ENCODE peak calls at places on chromosomes 13 and 19, in seven cellular contexts. X is WTC11; H is DND-41; Z is psoas muscle; W is activated CD8-positive, alpha-beta T cell treated with anti-CD3 and anti-CD28 coated beads for 36 hours; K is mesothelial cell of epicardium; L is BE2C. B is an unnamed sample.

GRCh38 chr13:113764793-113765190 is 5.8 kb downstream of the TMEM255B start:
- DNase-seq in X (no peak), H (no peak), Z (no peak), W (no peak), K (no peak), L (no peak), B (no peak)

GRCh38 chr13:41581884-41582547 is 124.7 kb downstream of the RGCC start:
- DNase-seq in X (no peak), H (no peak), Z (no peak), W (no peak), K (no peak), L (no peak), B (no peak)

GRCh38 chr19:44925114-44925891 is 10.9 kb downstream of the APOC1 start:
- DNase-seq in X (no peak), H (no peak), Z (peak; percentile 84), W (no peak), K (no peak), L (no peak), B (no peak)

GRCh38 chr13:69571606-69572323 is 535.9 kb upstream of the ATXN8OS start:
- DNase-seq in X (no peak), H (no peak), Z (no peak), W (no peak), K (no peak), L (no peak), B (no peak)

GRCh38 chr19:33490041-33490451 is 31.5 kb downstream of the PEPD start:
- DNase-seq in X (no peak), H (no peak), Z (no peak), W (no peak), K (no peak), L (no peak), B (no peak)

GRCh38 chr13:99363949-99364348 is 56.8 kb upstream of the GPR183 start:
- DNase-seq in X (no peak), H (no peak), Z (no peak), W (no peak), K (no peak), L (no peak), B (no peak)

GRCh38 chr19:42076375-42076944 is 494 bp downstream of the ZNF574 start:
- DNase-seq in X (peak; percentile 65), H (peak; percentile 69), Z (no peak), W (no peak), K (peak; percentile 43), L (no peak), B (no peak)

GRCh38 chr19:48600679-48601382 is 5.7 kb upstream of the SPACA4 start:
- DNase-seq in X (no peak), H (no peak), Z (no peak), W (no peak), K (no peak), L (no peak), B (no peak)

GRCh38 chr19:35117017-35117570 is 1.5 kb downstream of the FXYD3 start:
- DNase-seq in X (no peak), H (no peak), Z (no peak), W (no peak), K (no peak), L (no peak), B (no peak)

GRCh38 chr13:53338760-53339159 is 310.1 kb downstream of the OLFM4 start:
- DNase-seq in X (no peak), H (no peak), Z (no peak), W (no peak), K (no peak), L (no peak), B (no peak)
- TF ChIP-seq CTCF in X (no peak), H (peak; percentile 31), Z (no peak), W (no peak), K (peak; percentile 29), L (peak; percentile 26), B (no peak)

DNA sequence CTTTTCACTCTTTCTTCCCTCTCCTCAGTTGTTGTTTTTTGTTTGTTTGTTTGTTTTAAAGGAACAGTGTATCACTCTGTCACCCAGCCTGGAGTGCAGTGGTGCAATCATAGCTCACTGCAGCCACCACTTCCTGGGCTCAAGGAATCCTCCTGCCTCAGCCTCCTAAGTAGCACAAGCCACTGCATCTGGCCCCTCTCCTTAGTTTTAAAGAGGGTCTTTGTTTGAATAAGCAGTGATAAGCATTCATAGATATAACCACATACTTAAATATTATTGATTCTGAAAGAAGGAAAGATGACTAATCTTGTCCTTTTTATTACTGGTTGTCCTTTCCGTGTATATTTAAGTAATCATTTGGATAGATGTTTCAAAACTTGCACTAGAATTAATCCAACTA is 26.7 kb downstream of the ERCC5 start:
- DNase-seq in X (no peak), H (no peak), Z (no peak), W (no peak), K (no peak), L (no peak), B (no peak)
- TF ChIP-seq CTCF in X (no peak), H (no peak), Z (no peak), W (no peak), K (no peak), L (no peak), B (no peak)

DNA sequence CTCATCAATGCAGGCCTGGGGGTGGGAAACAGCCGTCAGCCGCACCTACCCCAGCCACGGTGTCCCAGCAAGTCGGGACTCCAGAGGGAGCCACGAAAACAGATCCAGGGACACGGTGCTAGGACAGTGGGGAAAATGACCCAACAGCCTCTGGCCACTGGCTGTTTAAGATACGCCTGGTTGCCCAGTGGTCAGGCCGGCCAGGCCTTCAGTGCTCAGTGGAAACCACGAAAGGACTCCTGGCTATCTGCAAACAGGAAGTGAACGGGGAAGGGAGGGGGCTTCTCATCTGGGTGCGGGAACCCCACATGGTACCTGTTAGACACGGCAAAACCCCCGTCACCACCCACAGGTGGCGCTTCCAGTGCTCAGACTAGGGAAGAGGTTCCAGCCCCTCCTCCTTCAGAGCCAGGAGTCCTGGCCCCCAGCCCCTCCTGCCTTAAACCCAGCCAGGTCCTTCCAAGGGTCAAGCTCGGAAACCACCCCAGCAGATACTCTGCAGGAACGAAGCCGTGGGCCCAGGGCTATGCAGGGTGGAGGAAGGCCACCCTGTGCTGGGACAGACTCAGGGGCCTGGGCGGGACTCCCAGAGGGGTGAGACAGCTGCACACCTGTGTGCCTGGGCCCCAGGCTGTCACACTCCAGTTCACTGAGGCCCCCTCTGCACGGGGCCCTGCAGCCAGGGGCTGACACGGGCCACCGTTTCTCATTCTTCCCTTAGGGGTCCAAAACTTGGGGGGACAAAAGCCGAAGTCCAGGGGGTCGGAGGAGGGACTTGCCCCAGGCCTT is 4.5 kb downstream of the PPP1R12C start:
- DNase-seq in X (peak; percentile 52), H (no peak), Z (no peak), W (no peak), K (no peak), L (no peak), B (no peak)
- TF ChIP-seq CTCF in X (no peak), H (peak; percentile 11), Z (no peak), W (no peak), K (no peak), L (no peak), B (peak; percentile 44)

GRCh38 chr19:40614595-40615411 is 13.6 kb downstream of the LTBP4 start:
- DNase-seq in X (peak; percentile 94), H (no peak), Z (peak; percentile 81), W (peak; percentile 98), K (no peak), L (peak; percentile 84), B (peak; percentile 73)

GRCh38 chr19:40611900-40612698 is 10.9 kb downstream of the LTBP4 start:
- DNase-seq in X (no peak), H (no peak), Z (no peak), W (no peak), K (no peak), L (no peak), B (no peak)

GRCh38 chr19:40616178-40616577 is 15.0 kb downstream of the LTBP4 start:
- DNase-seq in X (no peak), H (no peak), Z (no peak), W (no peak), K (no peak), L (no peak), B (no peak)

GRCh38 chr19:40612831-40613668 is 11.9 kb downstream of the LTBP4 start:
- DNase-seq in X (peak; percentile 94), H (peak; percentile 20), Z (no peak), W (peak; percentile 90), K (no peak), L (peak; percentile 77), B (peak; percentile 91)

GRCh38 chr19:40613669-40614594 is 12.8 kb downstream of the LTBP4 start:
- DNase-seq in X (peak; percentile 90), H (peak; percentile 43), Z (peak; percentile 69), W (peak; percentile 93), K (peak; percentile 71), L (peak; percentile 82), B (peak; percentile 93)
- TF ChIP-seq CTCF in X (no peak), H (no peak), Z (no peak), W (no peak), K (no peak), L (no peak), B (no peak)

GRCh38 chr19:14383556-14383897 is 2.3 kb downstream of the ADGRE5 start:
- DNase-seq in X (no peak), H (no peak), Z (no peak), W (no peak), K (no peak), L (no peak), B (peak; percentile 13)
- TF ChIP-seq CTCF in X (no peak), H (no peak), Z (no peak), W (no peak), K (no peak), L (no peak), B (no peak)

GRCh38 chr13:52850396-52851152 is 2.1 kb upstream of the PCDH8 start:
- DNase-seq in X (peak; percentile 94), H (no peak), Z (peak; percentile 73), W (peak; percentile 61), K (peak; percentile 69), L (peak; percentile 68), B (peak; percentile 85)
- TF ChIP-seq CTCF in X (peak; percentile 88), H (peak; percentile 20), Z (no peak), W (no peak), K (peak; percentile 33), L (peak; percentile 83), B (peak; percentile 15)

GRCh38 chr19:19115954-19116353 is 22.3 kb downstream of the TMEM161A start:
- DNase-seq in X (peak; percentile 88), H (peak; percentile 42), Z (peak; percentile 53), W (peak; percentile 69), K (no peak), L (peak; percentile 58), B (peak; percentile 72)
- TF ChIP-seq CTCF in X (peak; percentile 57), H (peak; percentile 70), Z (peak; percentile 47), W (peak; percentile 67), K (peak; percentile 20), L (peak; percentile 70), B (peak; percentile 63)

B was measured in GM13977.